ENCODE peak calls at places on chromosomes 3 and 15, in four cellular contexts. Z is HAP-1, H is fibroblast of mammary gland, W is skeletal muscle cell. J is an unnamed sample.

GRCh38 chr3:13822042-13822441 is 57.8 kb downstream of the WNT7A start:
- DNase-seq in H (peak), W (no peak), Z (no peak), J (peak)

GRCh38 chr3:11373235-11373634 is 101.0 kb downstream of the ATG7 start:
- DNase-seq in Z (no peak), H (no peak), W (no peak), J (no peak)

GRCh38 chr3:151412989-151413388 is 28.4 kb upstream of the P2RY12 start:
- DNase-seq in Z (no peak), W (no peak), H (no peak), J (peak)

GRCh38 chr15:73900129-73900712 is 26.0 kb upstream of the LOXL1 start:
- DNase-seq in Z (no peak), H (peak), W (no peak), J (no peak)

GRCh38 chr15:90451215-90451850 is 63.3 kb downstream of the IQGAP1 start:
- DNase-seq in Z (no peak), W (peak), H (peak), J (peak)

GRCh38 chr3:43995078-43995928 is 246.4 kb upstream of the TOPAZ1 start:
- DNase-seq in Z (peak), W (no peak), H (peak), J (peak)

GRCh38 chr3:13419356-13420050 is 619 bp downstream of the NUP210 start:
- DNase-seq in W (no peak), H (no peak), Z (no peak), J (peak)

GRCh38 chr15:69735126-69735525 is 282.5 kb downstream of the RPLP1 start:
- DNase-seq in H (peak), W (peak), Z (no peak), J (no peak)

GRCh38 chr3:143084856-143085731 is 34.5 kb upstream of the CHST2 start:
- DNase-seq in Z (no peak), W (peak), H (peak), J (peak)

GRCh38 chr15:39735120-39735717 is 47.4 kb downstream of the FSIP1 start:
- DNase-seq in Z (no peak), H (no peak), W (no peak), J (peak)

GRCh38 chr3:9769426-9770275 is at the start of gene CAMK1:
- DNase-seq in H (peak), Z (no peak), W (peak), J (peak)

GRCh38 chr3:196867155-196867506 is 589 bp upstream of the SENP5 start:
- DNase-seq in W (no peak), H (no peak), Z (no peak), J (no peak)

GRCh38 chr3:194279106-194279505 is 72.0 kb downstream of the CPN2 start:
- DNase-seq in W (no peak), Z (no peak), H (no peak), J (no peak)

GRCh38 chr15:37289109-37289765 is 188.9 kb upstream of the MEIS2 start:
- DNase-seq in Z (peak), W (no peak), H (peak), J (peak)

GRCh38 chr3:57105585-57105984 is 45.1 kb downstream of the SPATA12 start:
- DNase-seq in H (no peak), W (no peak), Z (no peak), J (no peak)

GRCh38 chr15:29035571-29036285 is 150.0 kb downstream of the APBA2 start:
- DNase-seq in W (no peak), H (no peak), Z (no peak), J (no peak)

GRCh38 chr15:34338347-34338746 is 766 bp upstream of the SLC12A6 start:
- DNase-seq in W (no peak), Z (no peak), H (no peak), J (no peak)
- H3K4me3 ChIP-seq in W (peak), Z (peak), H (peak), J (peak)

DNA sequence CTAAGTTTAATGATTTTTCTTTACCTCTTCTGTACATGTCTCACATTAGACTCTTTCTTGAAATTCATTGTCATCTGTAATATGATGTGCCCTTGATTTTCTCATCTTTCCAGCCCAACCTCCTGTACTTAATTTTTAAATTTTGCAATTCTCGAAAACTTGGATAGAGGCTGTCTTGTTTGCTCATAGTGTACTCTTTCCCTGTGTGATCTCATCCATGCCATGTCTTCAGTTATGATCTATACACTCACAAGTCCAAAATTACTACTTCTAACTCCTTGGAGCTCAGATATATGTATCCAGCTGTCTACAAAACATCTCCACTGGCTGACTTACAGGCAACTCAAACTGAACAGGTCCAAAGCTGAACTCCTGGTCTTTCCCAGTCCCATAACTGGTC is 42.2 kb downstream of the CD200 start:
- DNase-seq in H (peak), W (no peak), Z (no peak), J (no peak)
- H3K4me3 ChIP-seq in H (no peak), W (no peak), Z (no peak), J (no peak)

GRCh38 chr3:182478369-182478768 is 314.9 kb upstream of the ATP11B start:
- DNase-seq in H (no peak), Z (no peak), W (no peak), J (no peak)
- H3K4me3 ChIP-seq in H (no peak), Z (no peak), W (no peak), J (no peak)

GRCh38 chr3:150184426-150185071 is 213.9 kb upstream of the PFN2 start:
- DNase-seq in H (no peak), Z (no peak), W (no peak), J (peak)
- H3K4me3 ChIP-seq in H (peak), Z (no peak), W (peak), J (no peak)

DNA sequence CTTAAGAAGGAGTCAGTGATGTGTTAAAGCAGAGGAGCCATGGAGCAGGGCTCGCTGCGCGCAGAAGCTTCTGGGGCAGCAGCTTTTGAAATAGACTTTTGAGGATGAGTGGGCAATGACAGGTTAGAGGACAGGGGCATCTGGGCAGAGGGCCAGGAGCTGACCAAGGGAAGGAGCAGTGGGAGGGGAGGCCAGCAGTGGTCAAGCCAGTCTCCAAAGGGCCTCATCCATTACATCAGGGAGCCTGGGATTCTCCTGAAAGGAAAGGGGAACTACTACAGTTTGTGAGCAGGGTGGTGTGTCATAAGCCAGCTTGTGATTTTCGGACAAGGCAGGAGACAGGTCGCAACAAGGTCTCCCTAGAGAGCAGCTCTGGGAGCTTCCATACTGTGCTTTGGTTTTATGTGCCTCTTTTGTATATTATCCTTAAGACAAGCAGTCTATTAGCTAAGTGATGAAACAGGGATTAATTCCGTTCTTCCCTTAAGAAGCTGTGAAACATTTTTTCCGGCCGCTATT is 46.6 kb downstream of the C2CD4B start:
- DNase-seq in H (peak), W (no peak), Z (no peak), J (no peak)
- H3K4me3 ChIP-seq in H (no peak), W (no peak), Z (no peak), J (no peak)

DNA sequence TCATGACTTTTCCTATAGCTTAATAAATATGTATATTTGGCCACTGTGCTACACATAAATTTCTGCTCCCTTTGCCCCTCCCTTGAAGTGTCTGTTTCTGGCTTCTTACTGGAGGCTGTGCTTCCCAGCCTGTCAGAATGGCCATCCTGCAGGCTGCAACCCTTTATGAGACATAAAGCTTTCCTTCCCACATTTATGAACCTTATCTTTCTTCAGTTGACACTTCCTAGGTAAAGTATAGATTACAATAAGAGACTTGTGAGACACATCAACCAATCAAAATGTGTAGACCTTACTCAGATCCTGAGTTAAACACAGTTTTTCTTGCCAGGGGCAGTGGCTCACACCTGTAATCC is 29.5 kb downstream of the SCN11A start:
- DNase-seq in H (no peak), Z (no peak), W (no peak), J (no peak)
- H3K4me3 ChIP-seq in H (no peak), Z (no peak), W (no peak), J (no peak)